ENCODE peak calls at places on chromosomes 3 and 15, in ten cellular contexts. O is tibial artery, H is GM12865, D is heart right ventricle, K is cardiac fibroblast, J is IMR-90, Y is upper lobe of right lung, F is mucosa of descending colon, L is brain microvascular endothelial cell, Z is breast epithelium. E is an unnamed sample.

GRCh38 chr3:103388214-103388613 is 953.4 kb downstream of the ZPLD1 start:
- DNase-seq in O (no peak), H (no peak), D (no peak), K (no peak), J (peak), Y (no peak), F (no peak), L (no peak), Z (no peak), E (no peak)

GRCh38 chr15:76208786-76209424 is 102.4 kb downstream of the ETFA start:
- DNase-seq in O (no peak), H (no peak), D (no peak), K (peak), J (peak), Y (no peak), F (no peak), L (no peak), Z (no peak), E (no peak)

GRCh38 chr3:83435173-83435572 is 1523.6 kb upstream of the CADM2 start:
- DNase-seq in O (no peak), H (no peak), D (no peak), K (no peak), J (no peak), Y (no peak), F (no peak), L (no peak), Z (no peak), E (no peak)

GRCh38 chr3:39090922-39091321 is 16.5 kb downstream of the GORASP1 start:
- DNase-seq in O (no peak), H (no peak), D (no peak), K (peak), J (peak), Y (no peak), F (no peak), L (no peak), Z (no peak), E (peak)

GRCh38 chr15:40941078-40941527 is 12.0 kb downstream of the DLL4 start:
- DNase-seq in O (no peak), H (no peak), D (no peak), K (no peak), J (no peak), Y (no peak), F (no peak), L (no peak), Z (no peak), E (no peak)

GRCh38 chr3:17972030-17972429 is 229.6 kb upstream of the TBC1D5 start:
- DNase-seq in O (no peak), H (no peak), D (no peak), K (no peak), J (no peak), Y (no peak), F (no peak), L (no peak), Z (no peak), E (no peak)

GRCh38 chr15:31344824-31345605 is 18.4 kb downstream of the KLF13 start:
- DNase-seq in O (no peak), H (peak), D (peak), K (no peak), J (no peak), Y (peak), F (peak), L (no peak), Z (no peak), E (no peak)

GRCh38 chr3:48633743-48634142 is 1.5 kb downstream of the SLC26A6 start:
- DNase-seq in O (no peak), H (no peak), D (no peak), K (no peak), J (no peak), Y (no peak), F (no peak), L (no peak), Z (no peak), E (no peak)

GRCh38 chr3:195085356-195086130 is 185.4 kb downstream of the XXYLT1 start:
- DNase-seq in O (no peak), H (no peak), D (no peak), K (no peak), J (no peak), Y (peak), F (no peak), L (no peak), Z (no peak), E (no peak)

GRCh38 chr15:69090197-69090948 is 70.1 kb upstream of the GLCE start:
- DNase-seq in O (no peak), H (no peak), D (no peak), K (peak), J (peak), Y (no peak), F (no peak), L (peak), Z (no peak), E (peak)

GRCh38 chr3:49652218-49652921 is 21.8 kb upstream of the APEH start:
- DNase-seq in O (no peak), H (no peak), D (no peak), K (no peak), J (no peak), Y (no peak), F (no peak), L (no peak), Z (no peak), E (no peak)

GRCh38 chr15:75776075-75776443 is 63.4 kb upstream of the CSPG4 start:
- DNase-seq in O (no peak), H (no peak), D (no peak), K (peak), J (peak), Y (no peak), F (no peak), L (peak), Z (no peak), E (peak)

GRCh38 chr3:112005091-112005672 is 6.5 kb downstream of the TAGLN3 start:
- DNase-seq in O (no peak), H (no peak), D (no peak), K (peak), J (peak), Y (no peak), F (no peak), L (no peak), Z (no peak), E (no peak)

GRCh38 chr3:190432216-190432615 is 17.5 kb downstream of the TMEM207 start:
- DNase-seq in O (no peak), H (no peak), D (no peak), K (peak), J (peak), Y (no peak), F (no peak), L (no peak), Z (no peak), E (peak)

GRCh38 chr3:94173667-94174434 is 111.0 kb downstream of the NSUN3 start:
- DNase-seq in O (no peak), H (no peak), D (no peak), K (peak), J (peak), Y (no peak), F (no peak), L (peak), Z (no peak), E (no peak)

GRCh38 chr3:188764609-188765008 is 407.2 kb upstream of the TPRG1 start:
- DNase-seq in O (no peak), H (no peak), D (no peak), K (no peak), J (no peak), Y (no peak), F (no peak), L (no peak), Z (no peak), E (no peak)

DNA sequence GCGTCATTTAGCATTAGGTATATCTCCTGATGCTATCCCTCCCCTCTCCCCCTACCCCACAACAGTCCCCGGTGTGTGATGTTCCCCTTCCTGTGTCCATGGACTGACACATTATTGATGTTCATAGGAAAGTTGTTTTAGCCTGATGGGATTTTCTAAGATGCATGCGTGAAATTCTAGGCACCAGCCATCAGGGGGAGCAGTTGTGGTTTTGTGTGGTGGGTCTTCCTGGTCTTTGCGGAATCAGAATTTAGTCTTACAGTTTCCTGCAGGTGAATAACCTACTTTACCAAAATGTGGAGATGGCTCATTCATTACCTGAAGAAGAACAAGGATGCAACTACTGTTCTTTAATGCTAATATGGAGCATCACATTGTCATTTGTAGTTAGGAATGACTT is 455.0 kb upstream of the THBS1 start:
- DNase-seq in O (no peak), H (peak), D (no peak), K (peak), J (peak), Y (no peak), F (peak), L (no peak), Z (no peak), E (peak)
- TF ChIP-seq CTCF in O (peak), H (peak), D (peak), K (peak), J (peak), Y (peak), F (peak), L (peak), Z (no peak), E (peak)

GRCh38 chr15:66939451-66940023 is 125.9 kb upstream of the SMAD3 start:
- DNase-seq in O (peak), H (no peak), D (no peak), K (no peak), J (no peak), Y (no peak), F (no peak), L (no peak), Z (no peak), E (no peak)

GRCh38 chr15:66941791-66942190 is 123.6 kb upstream of the SMAD3 start:
- DNase-seq in O (peak), H (no peak), D (no peak), K (no peak), J (no peak), Y (no peak), F (no peak), L (no peak), Z (no peak), E (no peak)

GRCh38 chr15:66942649-66943390 is 122.6 kb upstream of the SMAD3 start:
- DNase-seq in O (no peak), H (no peak), D (no peak), K (no peak), J (no peak), Y (no peak), F (no peak), L (no peak), Z (no peak), E (no peak)

GRCh38 chr15:66940368-66940767 is 125.0 kb upstream of the SMAD3 start:
- DNase-seq in O (peak), H (peak), D (no peak), K (peak), J (peak), Y (no peak), F (no peak), L (peak), Z (no peak), E (no peak)

GRCh38 chr15:66941231-66941711 is 124.1 kb upstream of the SMAD3 start:
- DNase-seq in O (peak), H (no peak), D (no peak), K (no peak), J (no peak), Y (no peak), F (no peak), L (no peak), Z (no peak), E (no peak)
- H3K4me3 ChIP-seq in O (no peak), H (no peak), D (no peak), K (no peak), J (no peak), Y (no peak), F (no peak), L (no peak), Z (no peak), E (no peak)

GRCh38 chr15:61644550-61644949 is 415.4 kb upstream of the RORA start:
- DNase-seq in O (no peak), H (no peak), D (no peak), K (no peak), J (no peak), Y (no peak), F (no peak), L (no peak), Z (no peak), E (no peak)
- TF ChIP-seq CTCF in O (no peak), H (no peak), D (no peak), K (no peak), J (no peak), Y (no peak), F (no peak), L (no peak), Z (no peak), E (no peak)

GRCh38 chr3:37456270-37456708 is 281.9 kb upstream of the LRRFIP2 start:
- DNase-seq in O (peak), H (no peak), D (peak), K (peak), J (no peak), Y (peak), F (peak), L (peak), Z (peak), E (peak)
- H3K4me3 ChIP-seq in O (peak), H (no peak), D (peak), K (peak), J (no peak), Y (peak), F (no peak), L (no peak), Z (no peak), E (no peak)

E was measured in fibroblast of villous mesenchyme.